ENCODE peak calls at places on chromosomes 1 and 21, in nine cellular contexts. B is HS-27A, A is OCI-LY7, O is H7, M is nephron progenitor cell, G is EH, P is lower leg skin, Z is tibial artery, X is HFF-Myc. U is an unnamed sample.

GRCh38 chr21:38223893-38224540 is 32.8 kb upstream of the KCNJ15 start:
- DNase-seq in B (no peak), A (peak), O (no peak), M (peak), G (no peak), P (no peak), Z (no peak), X (no peak), U (no peak)

GRCh38 chr1:243939167-243939848 is 89.3 kb upstream of the AKT3 start:
- DNase-seq in B (no peak), A (no peak), O (no peak), M (no peak), G (peak), P (no peak), Z (no peak), X (no peak), U (no peak)

GRCh38 chr1:203607169-203607873 is 19.3 kb upstream of the ATP2B4 start:
- DNase-seq in B (peak), A (no peak), O (no peak), M (no peak), G (peak), P (no peak), Z (no peak), X (peak), U (no peak)

GRCh38 chr1:207393610-207394009 is 60.5 kb upstream of the CR2 start:
- DNase-seq in B (peak), A (no peak), O (no peak), M (no peak), G (peak), P (peak), Z (no peak), X (peak), U (no peak)

GRCh38 chr1:11473635-11474034 is 5.3 kb upstream of the DISP3 start:
- DNase-seq in B (no peak), A (peak), O (peak), M (peak), G (peak), P (no peak), Z (no peak), X (no peak), U (peak)

GRCh38 chr1:48920741-48921330 is 144.1 kb upstream of the BEND5 start:
- DNase-seq in B (no peak), A (no peak), O (no peak), M (no peak), G (no peak), P (no peak), Z (no peak), X (no peak), U (no peak)

GRCh38 chr1:26915204-26915842 is 1.5 kb upstream of the NR0B2 start:
- DNase-seq in B (no peak), A (no peak), O (no peak), M (no peak), G (no peak), P (no peak), Z (no peak), X (no peak), U (no peak)

GRCh38 chr1:94255476-94255875 is 18.1 kb upstream of the ARHGAP29 start:
- DNase-seq in B (no peak), A (no peak), O (no peak), M (no peak), G (no peak), P (no peak), Z (no peak), X (no peak), U (no peak)

GRCh38 chr1:248757784-248758195 is 2.2 kb upstream of the LYPD8 start:
- DNase-seq in B (no peak), A (no peak), O (no peak), M (no peak), G (no peak), P (no peak), Z (no peak), X (no peak), U (no peak)

U was measured in ELF-1.